ENCODE peak calls at places on chromosomes 12 and 14, in six cellular contexts. W, R, U, Q, D and X are unnamed samples.

GRCh38 chr12:62862259-62862881 is 72.6 kb downstream of the PPM1H start:
- DNase-seq in U (peak), R (no peak), W (no peak), D (peak), Q (no peak), X (no peak)

GRCh38 chr12:103791350-103791920 is 49.6 kb downstream of the NT5DC3 start:
- DNase-seq in W (no peak), R (no peak), Q (no peak), D (no peak), U (no peak), X (no peak)

GRCh38 chr12:66627988-66628317 is 50.9 kb downstream of the GRIP1 start:
- DNase-seq in D (no peak), W (no peak), Q (no peak), U (no peak), R (no peak), X (no peak)

GRCh38 chr14:59543873-59544272 is 32.7 kb downstream of the CCDC175 start:
- DNase-seq in R (no peak), W (no peak), Q (no peak), D (no peak), U (no peak), X (no peak)

GRCh38 chr12:12954361-12954760 is 2.4 kb upstream of the GPRC5D start:
- DNase-seq in W (no peak), D (no peak), Q (no peak), U (peak), R (no peak), X (no peak)

GRCh38 chr14:95098984-95099599 is 58.2 kb downstream of the DICER1 start:
- DNase-seq in U (peak), Q (peak), D (peak), W (peak), R (peak), X (no peak)

GRCh38 chr12:67534671-67535070 is 113.9 kb upstream of the DYRK2 start:
- DNase-seq in W (no peak), D (peak), R (no peak), U (peak), Q (no peak), X (no peak)

GRCh38 chr12:97134495-97134894 is 227.4 kb downstream of the NEDD1 start:
- DNase-seq in U (no peak), Q (no peak), D (no peak), W (no peak), R (no peak), X (no peak)

GRCh38 chr12:108193922-108194321 is 64.8 kb downstream of the WSCD2 start:
- DNase-seq in U (no peak), W (peak), Q (no peak), D (peak), R (peak), X (peak)

GRCh38 chr14:73725116-73726024 is 11.2 kb upstream of the PNMA1 start:
- DNase-seq in W (no peak), Q (no peak), D (no peak), R (peak), U (peak), X (no peak)

GRCh38 chr14:73722581-73722980 is 8.4 kb upstream of the PNMA1 start:
- DNase-seq in U (no peak), W (peak), R (no peak), Q (no peak), D (no peak), X (no peak)

GRCh38 chr14:73723411-73723798 is 9.2 kb upstream of the PNMA1 start:
- DNase-seq in U (peak), Q (no peak), R (no peak), W (no peak), D (peak), X (no peak)

GRCh38 chr14:73724696-73725095 is 10.5 kb upstream of the PNMA1 start:
- DNase-seq in R (no peak), W (peak), U (no peak), D (no peak), Q (no peak), X (no peak)

DNA sequence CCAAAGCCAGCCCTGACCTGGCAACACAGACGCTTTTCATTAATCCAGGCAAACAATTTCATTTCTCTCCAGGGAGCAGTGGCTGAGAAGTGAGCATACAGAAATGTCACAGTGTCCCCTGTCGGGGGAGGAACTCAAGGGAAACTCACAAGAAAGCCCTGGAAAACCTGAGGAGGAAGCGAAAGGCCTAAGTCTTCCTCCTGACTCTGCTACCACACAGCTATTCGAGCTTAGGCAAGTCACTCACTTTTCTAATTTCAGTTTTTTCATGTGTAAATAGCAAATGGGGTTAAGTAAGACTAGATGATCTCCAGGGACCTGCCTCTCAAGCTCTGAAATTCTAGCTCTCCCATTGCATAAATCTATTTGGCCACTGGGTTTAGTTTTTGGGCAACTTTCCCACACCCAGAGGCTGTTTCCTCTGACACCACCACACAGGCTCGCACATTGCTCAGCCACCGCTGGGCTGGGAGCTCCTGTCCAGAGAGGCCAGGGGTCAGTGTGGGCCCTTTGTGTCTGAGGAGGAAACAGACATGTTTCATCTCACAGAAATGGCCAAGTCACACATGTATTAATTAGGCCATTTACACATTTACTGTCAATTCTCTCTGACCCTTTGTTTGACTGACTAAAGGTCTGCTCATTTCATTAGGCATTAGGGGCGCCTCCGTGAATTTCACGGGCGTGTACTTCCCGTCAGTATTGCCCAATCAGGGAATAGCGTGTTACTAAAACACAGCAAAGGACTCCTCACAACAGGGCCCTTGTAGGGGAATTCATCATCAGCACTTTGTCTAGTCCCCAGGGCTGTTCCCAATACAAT is 9.8 kb upstream of the PNMA1 start:
- DNase-seq in U (peak), D (peak), R (no peak), Q (peak), W (peak), X (no peak)
- TF ChIP-seq CTCF in U (peak), D (peak), R (no peak), Q (peak), W (no peak), X (no peak)

DNA sequence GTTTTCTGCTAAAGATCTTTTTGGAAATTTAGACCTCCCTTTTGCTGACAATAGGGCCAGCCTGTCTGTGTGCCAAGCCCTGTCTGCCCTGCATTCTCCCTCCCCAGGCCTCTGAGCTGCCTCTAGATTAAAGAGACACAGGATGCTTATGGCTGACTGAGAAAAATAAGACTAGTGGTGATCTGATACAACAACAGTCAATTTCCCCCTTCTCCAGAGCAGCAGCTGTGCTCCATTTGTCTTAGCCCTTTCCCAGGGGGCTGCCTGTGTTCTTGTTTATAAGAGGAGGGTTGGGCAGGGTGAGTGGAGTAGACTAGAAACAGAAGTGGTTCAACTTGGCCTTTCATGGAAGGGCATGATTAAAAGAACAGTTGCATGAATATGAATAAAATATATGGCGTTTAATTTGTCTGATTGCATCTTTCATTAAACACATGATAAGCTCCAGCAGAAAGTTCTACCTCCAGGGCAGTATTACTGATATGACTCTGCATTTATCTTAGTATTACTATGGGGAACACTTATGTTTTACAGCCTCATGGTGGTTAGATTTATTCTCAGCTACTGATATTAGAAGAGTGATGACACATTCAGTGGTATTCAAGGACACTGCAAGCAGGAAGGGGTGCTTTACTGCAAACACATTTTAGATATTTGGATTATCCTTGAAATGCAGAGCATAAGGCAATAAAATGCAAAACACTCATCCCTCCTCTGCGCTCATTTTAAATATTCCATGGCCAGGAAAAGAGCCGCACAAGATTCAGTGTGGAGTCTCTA is 150.1 kb upstream of the CLEC14A start:
- DNase-seq in R (no peak), W (no peak), U (peak), Q (no peak), D (peak), X (no peak)
- TF ChIP-seq CTCF in R (no peak), W (no peak), U (no peak), Q (no peak), D (peak), X (no peak)

GRCh38 chr12:46679754-46680153 is 146.0 kb downstream of the SLC38A4 start:
- DNase-seq in W (no peak), R (no peak), D (no peak), Q (no peak), U (no peak), X (no peak)

GRCh38 chr12:46676396-46676795 is 149.4 kb downstream of the SLC38A4 start:
- DNase-seq in D (no peak), W (no peak), R (no peak), Q (no peak), U (no peak), X (no peak)

GRCh38 chr12:46678441-46678840 is 147.4 kb downstream of the SLC38A4 start:
- DNase-seq in U (no peak), Q (no peak), R (no peak), D (no peak), W (no peak), X (no peak)

GRCh38 chr12:46676797-46677520 is 148.8 kb downstream of the SLC38A4 start:
- DNase-seq in W (no peak), Q (no peak), U (no peak), R (no peak), D (peak), X (no peak)

DNA sequence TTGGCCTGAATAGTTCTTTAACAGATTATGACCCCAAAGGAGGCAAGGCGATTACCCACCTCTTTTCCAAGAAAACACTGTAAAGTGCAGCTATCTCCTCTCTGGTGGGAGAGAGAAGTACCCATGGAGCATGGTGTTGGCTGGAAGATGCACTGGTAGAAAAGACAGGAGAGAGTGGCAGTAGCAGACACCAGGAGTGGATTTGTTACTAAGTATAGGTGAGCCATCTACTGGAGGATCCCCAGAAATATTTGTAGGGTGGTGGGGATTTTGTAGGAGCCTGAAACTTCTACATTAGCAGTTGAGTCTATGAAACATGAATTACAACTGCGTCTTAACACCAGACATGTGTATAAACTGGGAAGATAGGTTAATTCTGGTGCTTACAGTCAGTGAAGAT is 148.0 kb downstream of the SLC38A4 start:
- DNase-seq in W (no peak), R (no peak), U (peak), Q (no peak), D (peak), X (no peak)
- TF ChIP-seq CTCF in W (no peak), R (peak), U (peak), Q (no peak), D (peak), X (no peak)

DNA sequence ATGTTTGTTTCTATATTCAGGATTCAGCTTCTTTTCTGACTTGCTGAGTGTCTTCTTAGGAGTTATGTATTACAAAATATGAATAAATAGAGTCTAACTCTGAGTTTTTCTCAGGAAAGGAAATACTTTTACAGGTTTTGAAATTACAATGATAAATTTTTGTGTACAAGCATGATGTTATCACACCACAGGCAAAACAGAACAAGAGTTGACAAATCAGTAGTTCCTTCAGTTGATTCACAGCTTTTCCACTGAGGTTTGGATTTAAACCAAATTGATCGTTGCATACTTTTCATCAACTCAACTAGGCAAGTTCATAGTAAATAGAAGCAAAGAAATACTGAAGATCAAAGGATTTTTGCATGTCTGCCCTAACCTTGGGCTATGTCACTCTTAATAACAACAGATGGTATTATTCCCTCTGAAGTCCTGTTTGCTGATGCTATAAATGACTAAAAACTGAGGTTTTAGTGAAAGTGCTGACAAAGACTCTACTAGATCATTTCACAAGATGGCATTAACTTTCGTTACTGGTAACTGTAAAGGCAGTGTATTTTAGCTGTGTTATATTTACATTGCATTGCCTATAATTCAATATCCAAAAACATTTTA is 520.2 kb downstream of the FLRT2 start:
- DNase-seq in U (no peak), W (no peak), R (no peak), Q (no peak), D (no peak), X (no peak)
- TF ChIP-seq CTCF in U (no peak), W (no peak), R (no peak), Q (no peak), D (no peak), X (no peak)

GRCh38 chr12:4857472-4858291 is 52.0 kb upstream of the KCNA1 start:
- DNase-seq in D (peak), U (peak), Q (peak), R (peak), W (peak), X (peak)
- TF ChIP-seq CTCF in D (peak), U (peak), Q (peak), R (peak), W (peak), X (peak)

GRCh38 chr14:67883717-67884116 is 64.1 kb downstream of the RAD51B start:
- DNase-seq in Q (no peak), R (no peak), W (no peak), D (peak), U (no peak), X (no peak)
- TF ChIP-seq CTCF in Q (peak), R (peak), W (peak), D (peak), U (no peak), X (peak)